ENCODE peak calls at places on chromosomes 7 and 10, in four cellular contexts. R is IMR-90, U is H1, O is H9. C is an unnamed sample.

GRCh38 chr7:24877790-24878311 is 102.1 kb downstream of the OSBPL3 start:
- DNase-seq in R (peak; percentile 42), U (no peak), O (no peak), C (no peak)

GRCh38 chr10:86400705-86401587 is 34.4 kb upstream of the GRID1 start:
- DNase-seq in U (peak; percentile 83), O (no peak), R (no peak), C (no peak)

GRCh38 chr10:28678687-28679457 is 1.6 kb downstream of the BAMBI start:
- DNase-seq in R (peak; percentile 24), O (no peak), U (no peak), C (peak; percentile 74)

GRCh38 chr7:152127229-152127628 is 101.8 kb downstream of the GALNT11 start:
- DNase-seq in U (no peak), R (no peak), O (no peak), C (no peak)

GRCh38 chr10:116237260-116237659 is 35.7 kb downstream of the GFRA1 start:
- DNase-seq in U (no peak), O (no peak), R (peak; percentile 5), C (no peak)

GRCh38 chr10:17833656-17834055 is 24.5 kb downstream of the MRC1 start:
- DNase-seq in O (no peak), U (no peak), R (no peak), C (no peak)

GRCh38 chr7:17298840-17299476 is 506 bp downstream of the AHR start:
- DNase-seq in O (peak; percentile 43), U (peak; percentile 78), R (peak; percentile 12), C (peak; percentile 38)

GRCh38 chr10:75853085-75853484 is 421.7 kb downstream of the LRMDA start:
- DNase-seq in R (no peak), O (no peak), U (no peak), C (no peak)

GRCh38 chr10:6621536-6621935 is 41.5 kb upstream of the PRKCQ start:
- DNase-seq in R (peak; percentile 12), O (no peak), U (no peak), C (peak; percentile 78)

GRCh38 chr10:121567569-121567968 is 30.7 kb downstream of the FGFR2 start:
- DNase-seq in U (no peak), R (no peak), O (no peak), C (no peak)

GRCh38 chr7:119949053-119949452 is 323.9 kb upstream of the KCND2 start:
- DNase-seq in O (no peak), R (no peak), U (no peak), C (no peak)

GRCh38 chr10:28179006-28179405 is 123.9 kb downstream of the MPP7 start:
- DNase-seq in O (no peak), R (no peak), U (no peak), C (no peak)

GRCh38 chr10:56522166-56522565 is 161.1 kb upstream of the ZWINT start:
- DNase-seq in U (no peak), R (no peak), O (no peak), C (no peak)

GRCh38 chr10:14653271-14654161 is 121.2 kb downstream of the FAM107B start:
- DNase-seq in U (no peak), R (peak; percentile 74), O (peak; percentile 52), C (peak; percentile 93)

GRCh38 chr10:36109399-36110023 is 467.4 kb upstream of the FZD8 start:
- DNase-seq in O (no peak), U (no peak), R (no peak), C (no peak)

GRCh38 chr7:47534322-47535032 is 47.4 kb downstream of the TNS3 start:
- DNase-seq in R (no peak), O (no peak), U (no peak), C (peak; percentile 75)

GRCh38 chr10:91796332-91797076 is 1.7 kb upstream of the TNKS2 start:
- DNase-seq in U (peak; percentile 65), R (no peak), O (peak; percentile 66), C (peak; percentile 39)

GRCh38 chr7:53794816-53795215 is 747.4 kb upstream of the VSTM2A start:
- DNase-seq in U (no peak), O (no peak), R (no peak), C (no peak)

GRCh38 chr10:3853547-3853989 is 68.6 kb upstream of the KLF6 start:
- DNase-seq in R (no peak), U (no peak), O (no peak), C (no peak)

GRCh38 chr10:126500185-126500584 is 111.9 kb upstream of the ADAM12 start:
- DNase-seq in U (no peak), O (no peak), R (no peak), C (no peak)

GRCh38 chr7:19665399-19666008 is 43.3 kb downstream of the POLR1F start:
- DNase-seq in U (no peak), R (peak; percentile 50), O (no peak), C (peak; percentile 34)

GRCh38 chr7:21636694-21637093 is 93.9 kb downstream of the DNAH11 start:
- DNase-seq in O (no peak), R (no peak), U (no peak), C (no peak)

GRCh38 chr10:48821692-48822091 is 117.9 kb downstream of the LRRC18 start:
- DNase-seq in O (no peak), U (no peak), R (no peak), C (no peak)

GRCh38 chr10:94104316-94105060 is 110.8 kb downstream of the PLCE1 start:
- DNase-seq in R (peak; percentile 76), U (no peak), O (no peak), C (no peak)

GRCh38 chr7:11698273-11698930 is 133.6 kb downstream of the THSD7A start:
- DNase-seq in O (no peak), U (no peak), R (no peak), C (no peak)

GRCh38 chr7:46848944-46849343 is 733.0 kb downstream of the TNS3 start:
- DNase-seq in O (no peak), U (no peak), R (peak; percentile 71), C (no peak)

GRCh38 chr10:53955091-53955490 is 845.9 kb downstream of the PCDH15 start:
- DNase-seq in R (no peak), U (no peak), O (no peak), C (no peak)

GRCh38 chr7:33933611-33934281 is 28.4 kb downstream of the BMPER start:
- DNase-seq in R (peak; percentile 92), U (no peak), O (no peak), C (peak; percentile 70)

GRCh38 chr10:7561216-7561893 is 105.4 kb downstream of the ITIH5 start:
- DNase-seq in O (peak; percentile 45), R (no peak), U (peak; percentile 58), C (peak; percentile 32)

GRCh38 chr7:33109758-33110238 is 594 bp upstream of the RP9 start:
- DNase-seq in O (no peak), R (peak; percentile 39), U (no peak), C (no peak)

GRCh38 chr7:77395543-77395942 is 20.6 kb downstream of the GSAP start:
- DNase-seq in U (no peak), R (no peak), O (no peak), C (no peak)

GRCh38 chr10:17059197-17059688 is 70.4 kb downstream of the CUBN start:
- DNase-seq in R (peak; percentile 95), U (no peak), O (no peak), C (no peak)

GRCh38 chr10:12980080-12980656 is 21.3 kb downstream of the CCDC3 start:
- DNase-seq in U (no peak), O (no peak), R (no peak), C (no peak)

GRCh38 chr7:34844401-34844800 is 186.4 kb downstream of the NPSR1 start:
- DNase-seq in R (no peak), O (no peak), U (no peak), C (no peak)

GRCh38 chr10:70162157-70162891 is 8.0 kb downstream of the SAR1A start:
- DNase-seq in O (no peak), U (no peak), R (no peak), C (no peak)

GRCh38 chr10:104257235-104257634 is 2.5 kb downstream of the GSTO1 start:
- DNase-seq in O (no peak), U (no peak), R (no peak), C (no peak)
- H2BK15ac ChIP-seq in O (no peak overlapping the region), U (no peak overlapping the region), R (no peak overlapping the region), C (no peak overlapping the region)

GRCh38 chr7:12921751-12922345 is 234.4 kb downstream of the ARL4A start:
- DNase-seq in O (no peak), R (no peak), U (no peak), C (no peak)
- H3K56ac ChIP-seq in O (no peak overlapping the region), R (no peak overlapping the region), U (no peak overlapping the region), C (no peak overlapping the region)

DNA sequence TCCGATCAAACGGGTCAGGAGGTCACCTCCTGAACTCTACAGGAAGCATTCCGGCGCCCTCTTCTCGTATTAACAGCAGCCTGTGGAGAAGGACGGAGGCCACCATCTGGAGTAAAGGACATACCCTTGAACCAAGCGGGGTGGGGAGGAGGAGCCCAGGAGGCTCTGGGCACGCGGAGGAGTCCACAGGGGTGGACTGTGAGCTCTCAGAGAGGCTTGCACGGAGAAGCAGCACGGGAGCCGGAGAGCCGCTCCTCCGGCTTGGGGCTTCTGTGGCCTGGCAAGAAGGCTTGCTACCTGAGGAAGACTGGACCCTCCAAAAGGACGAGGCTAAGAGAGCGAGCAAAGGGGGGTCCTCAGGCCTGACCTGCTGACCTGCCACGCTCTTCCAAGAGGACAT is 77.9 kb downstream of the MAD1L1 start:
- DNase-seq in O (no peak), R (no peak), U (no peak), C (no peak)
- H2BK15ac ChIP-seq in O (no peak overlapping the region), R (no peak overlapping the region), U (no peak overlapping the region), C (no peak overlapping the region)

GRCh38 chr7:45220846-45221245 is 63.3 kb downstream of the RAMP3 start:
- DNase-seq in U (no peak), R (no peak), O (peak; percentile 5), C (no peak)
- H3K56ac ChIP-seq in U (no peak overlapping the region), R (no peak overlapping the region), O (no peak overlapping the region), C (no peak overlapping the region)

GRCh38 chr7:157907998-157908782 is 571.4 kb downstream of the DNAJB6 start:
- DNase-seq in U (no peak), R (no peak), O (peak; percentile 10), C (no peak)

GRCh38 chr7:157904866-157905215 is 568.0 kb downstream of the DNAJB6 start:
- DNase-seq in O (no peak), U (no peak), R (no peak), C (no peak)

GRCh38 chr7:157905740-157906461 is 569.1 kb downstream of the DNAJB6 start:
- DNase-seq in U (peak; percentile 59), O (peak; percentile 82), R (no peak), C (peak; percentile 56)

GRCh38 chr7:157906583-157906982 is 569.8 kb downstream of the DNAJB6 start:
- DNase-seq in R (no peak), O (no peak), U (no peak), C (no peak)

GRCh38 chr7:157907091-157907490 is 570.3 kb downstream of the DNAJB6 start:
- DNase-seq in U (no peak), R (no peak), O (no peak), C (no peak)
- H2BK15ac ChIP-seq in U (no peak overlapping the region), R (no peak overlapping the region), O (no peak overlapping the region), C (no peak overlapping the region)

GRCh38 chr7:36088966-36089365 is 64.1 kb upstream of the EEPD1 start:
- DNase-seq in O (no peak), U (no peak), R (no peak), C (no peak)
- H3K56ac ChIP-seq in O (no peak overlapping the region), U (no peak overlapping the region), R (no peak overlapping the region), C (no peak overlapping the region)

C was measured in mesendoderm.